ENCODE peak calls at places on chromosome 7, in five cellular contexts. H, T, S, O and P are unnamed samples.

GRCh38 chr7:94123136-94123535 is 119.0 kb upstream of the BET1 start:
- DNase-seq in S (peak; percentile 54), T (no peak), O (peak; percentile 22), H (no peak), P (no peak)

GRCh38 chr7:101575731-101576130 is 53.4 kb downstream of the MYL10 start:
- DNase-seq in S (no peak), T (no peak), H (no peak), O (peak; percentile 45), P (no peak)

GRCh38 chr7:135262623-135263320 is 29.1 kb downstream of the STRA8 start:
- DNase-seq in O (no peak), T (no peak), H (no peak), S (no peak), P (peak; percentile 8)

GRCh38 chr7:32048970-32049369 is 21.2 kb downstream of the PDE1C start:
- DNase-seq in T (no peak), O (peak; percentile 25), S (no peak), H (no peak), P (no peak)

GRCh38 chr7:131188367-131189339 is 139.0 kb upstream of the MKLN1 start:
- DNase-seq in S (peak; percentile 98), O (peak; percentile 98), T (no peak), H (no peak), P (no peak)

GRCh38 chr7:149773446-149774236 is at the start of gene ZNF467:
- DNase-seq in S (no peak), T (no peak), H (no peak), O (peak; percentile 40), P (no peak)

GRCh38 chr7:38107486-38107893 is 70.6 kb upstream of the STARD3NL start:
- DNase-seq in O (peak; percentile 52), H (peak; percentile 64), S (peak; percentile 35), T (peak; percentile 7), P (peak; percentile 69)

GRCh38 chr7:17289074-17289665 is 9.3 kb upstream of the AHR start:
- DNase-seq in H (no peak), O (peak; percentile 53), S (peak; percentile 49), T (no peak), P (no peak)

GRCh38 chr7:141697211-141697871 is 4.6 kb downstream of the DENND11 start:
- DNase-seq in O (peak; percentile 51), T (no peak), H (no peak), S (peak; percentile 74), P (no peak)

GRCh38 chr7:128902761-128903585 is 7.5 kb downstream of the KCP start:
- DNase-seq in O (peak; percentile 78), H (no peak), S (peak; percentile 8), T (no peak), P (peak; percentile 16)

GRCh38 chr7:3787717-3788311 is 486.8 kb downstream of the SDK1 start:
- DNase-seq in T (no peak), O (no peak), H (no peak), S (no peak), P (no peak)

GRCh38 chr7:47384755-47385475 is 197.0 kb downstream of the TNS3 start:
- DNase-seq in T (no peak), H (no peak), O (no peak), S (no peak), P (no peak)

GRCh38 chr7:20894806-20895205 is 108.1 kb upstream of the SP8 start:
- DNase-seq in T (no peak), H (no peak), O (peak; percentile 48), S (no peak), P (no peak)

GRCh38 chr7:91694221-91694856 is 186.2 kb downstream of the MTERF1 start:
- DNase-seq in O (no peak), T (no peak), H (no peak), S (no peak), P (no peak)

GRCh38 chr7:12137283-12137682 is 73.8 kb upstream of the TMEM106B start:
- DNase-seq in O (peak; percentile 48), T (no peak), S (no peak), H (no peak), P (no peak)

GRCh38 chr7:39144420-39144819 is 166.7 kb downstream of the POU6F2 start:
- DNase-seq in H (no peak), S (no peak), T (no peak), O (no peak), P (no peak)

GRCh38 chr7:112271162-112271561 is 64.7 kb downstream of the ZNF277 start:
- DNase-seq in O (no peak), S (no peak), T (no peak), H (no peak), P (no peak)

GRCh38 chr7:45687185-45687560 is 113.0 kb downstream of the ADCY1 start:
- DNase-seq in S (no peak), O (no peak), H (no peak), T (no peak), P (no peak)

GRCh38 chr7:94133460-94133859 is 129.3 kb upstream of the BET1 start:
- DNase-seq in T (no peak), O (peak; percentile 32), S (no peak), H (no peak), P (no peak)

GRCh38 chr7:44348300-44348699 is 22.9 kb upstream of the CAMK2B start:
- DNase-seq in T (no peak), H (no peak), O (peak; percentile 55), S (peak; percentile 39), P (peak; percentile 79)

GRCh38 chr7:20441346-20441745 is 110.6 kb downstream of the ITGB8 start:
- DNase-seq in S (no peak), T (no peak), O (no peak), H (no peak), P (no peak)

GRCh38 chr7:77753173-77753572 is 45.1 kb downstream of the TMEM60 start:
- DNase-seq in S (no peak), H (no peak), T (no peak), O (no peak), P (no peak)

GRCh38 chr7:91940171-91940570 is 491 bp upstream of the AKAP9 start:
- DNase-seq in H (peak; percentile 18), O (peak; percentile 39), T (no peak), S (no peak), P (peak; percentile 41)

GRCh38 chr7:27364344-27364758 is 121.7 kb downstream of the EVX1 start:
- DNase-seq in H (no peak), O (peak; percentile 61), S (peak; percentile 69), T (no peak), P (no peak)

GRCh38 chr7:39712746-39713145 is 89.4 kb downstream of the RALA start:
- DNase-seq in T (no peak), O (no peak), H (no peak), S (no peak), P (no peak)

GRCh38 chr7:30169585-30169978 is 34.8 kb downstream of the MTURN start:
- DNase-seq in H (no peak), S (no peak), T (no peak), O (no peak), P (no peak)

GRCh38 chr7:116215550-116215949 is 5.2 kb downstream of the TES start:
- DNase-seq in H (no peak), T (no peak), S (no peak), O (no peak), P (no peak)

DNA sequence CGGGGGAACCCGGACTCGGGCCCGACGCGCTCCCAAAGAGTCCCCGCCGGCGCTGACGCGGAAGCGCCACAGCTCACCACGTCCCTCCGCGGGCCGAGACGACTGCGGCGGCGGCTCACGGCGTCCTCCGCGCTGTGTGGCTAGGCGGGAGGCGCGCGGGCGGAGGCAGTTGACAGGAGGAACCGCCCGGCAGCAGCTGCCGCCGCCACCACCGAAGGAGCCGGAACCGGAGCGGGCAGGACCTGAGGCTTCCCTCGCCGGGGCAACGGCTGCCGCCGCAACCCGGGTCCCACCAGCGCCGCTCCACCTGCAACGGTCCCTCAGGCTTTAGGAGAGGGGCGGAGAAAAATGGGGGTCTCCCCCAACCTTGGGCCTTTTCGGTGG is 334 bp downstream of the ZNF800 start:
- DNase-seq in O (peak; percentile 70), H (no peak), T (no peak), S (peak; percentile 55), P (no peak)
- H4K91ac ChIP-seq in O (peak overlapping the region; percentile 75), H (no peak overlapping the region), T (no peak overlapping the region), S (peak overlapping the region; percentile 39), P (no peak overlapping the region)

GRCh38 chr7:10316488-10316887 is 657.2 kb upstream of the PHF14 start:
- DNase-seq in T (no peak), H (no peak), O (no peak), S (no peak), P (no peak)
- H2BK15ac ChIP-seq in T (no peak overlapping the region), H (no peak overlapping the region), O (no peak overlapping the region), S (no peak overlapping the region), P (no peak overlapping the region)

GRCh38 chr7:51306761-51307160 is 9.8 kb downstream of the COBL start:
- DNase-seq in S (no peak), H (no peak), T (no peak), O (no peak), P (no peak)

GRCh38 chr7:51309361-51310130 is 7.1 kb downstream of the COBL start:
- DNase-seq in O (no peak), H (no peak), T (no peak), S (no peak), P (no peak)

GRCh38 chr7:51310131-51310583 is 6.5 kb downstream of the COBL start:
- DNase-seq in T (no peak), H (no peak), S (no peak), O (no peak), P (no peak)

GRCh38 chr7:51308738-51309102 is 7.9 kb downstream of the COBL start:
- DNase-seq in H (no peak), O (no peak), T (no peak), S (no peak), P (no peak)

DNA sequence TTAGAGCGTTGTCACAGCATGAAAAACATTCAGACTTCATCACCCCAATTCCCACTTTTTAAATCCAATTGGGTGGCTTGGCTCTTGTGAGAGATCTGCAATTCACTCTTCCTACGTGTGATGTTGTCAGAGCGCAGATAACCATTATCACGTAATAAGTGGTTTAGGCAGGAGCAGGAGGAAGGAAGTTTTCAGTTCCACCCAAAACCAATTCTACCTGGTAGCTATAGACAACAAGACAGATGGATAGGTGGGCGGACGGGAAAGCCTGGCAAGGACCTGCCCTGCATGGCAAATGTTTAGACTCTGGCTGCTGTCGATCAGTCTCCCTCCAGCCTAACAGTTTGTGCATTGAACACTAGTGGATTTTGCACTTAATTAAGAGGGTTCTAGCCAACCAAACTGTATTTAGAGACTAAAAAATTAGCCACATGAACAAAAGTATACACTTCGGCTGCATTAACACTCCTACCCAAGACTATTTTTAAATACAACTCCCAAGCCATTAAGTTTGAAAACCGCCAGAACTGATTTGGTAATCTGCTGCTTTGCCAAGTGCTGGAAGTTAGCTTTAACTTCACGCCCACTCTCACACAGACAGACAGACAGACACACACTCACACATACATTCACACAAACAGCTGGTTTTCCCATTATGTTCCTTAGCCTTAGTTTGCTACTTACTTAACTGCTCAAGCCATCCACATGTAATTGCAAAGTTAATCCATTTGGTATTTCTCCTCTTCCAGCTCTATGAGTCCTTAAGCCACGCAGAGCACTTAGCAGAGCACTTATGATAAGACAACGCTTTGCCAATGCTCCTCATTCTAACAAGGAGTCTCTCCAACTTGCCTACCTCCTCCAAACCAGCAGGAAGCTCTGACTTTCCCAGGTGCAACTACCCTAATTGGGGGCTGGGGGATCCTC is 8.5 kb downstream of the COBL start:
- DNase-seq in S (no peak), T (no peak), O (no peak), H (no peak), P (no peak)
- H3K9ac ChIP-seq in S (no peak overlapping the region), T (no peak overlapping the region), O (no peak overlapping the region), H (peak overlapping the region; percentile 32), P (no peak overlapping the region)

DNA sequence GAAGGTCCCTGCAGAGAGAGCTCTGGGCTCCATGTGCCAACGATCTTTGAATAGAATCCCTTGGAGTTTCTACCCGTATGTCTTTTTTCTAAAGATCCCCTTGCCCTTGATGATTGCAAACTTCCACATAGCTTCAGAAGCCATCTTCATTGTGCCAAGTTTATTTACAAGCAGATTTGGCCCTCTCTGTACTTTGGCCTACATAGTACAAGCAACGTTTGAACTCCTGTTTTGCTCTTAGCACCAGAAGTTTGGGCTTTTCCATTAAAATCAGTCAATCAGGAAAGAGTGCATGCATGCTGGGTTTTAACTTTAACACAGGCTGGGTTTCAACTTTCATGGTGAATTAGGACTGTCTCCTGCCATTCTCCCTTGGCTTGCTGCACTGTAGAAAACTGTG is 557.6 kb upstream of the GALNT17 start:
- DNase-seq in O (no peak), T (no peak), S (no peak), H (no peak), P (no peak)
- H4K91ac ChIP-seq in O (no peak overlapping the region), T (no peak overlapping the region), S (no peak overlapping the region), H (no peak overlapping the region), P (no peak overlapping the region)